ENCODE peak calls at places on chromosomes 11 and 22, in ten cellular contexts. One of them, this sample, is unnamed.

GRCh38 chr11:133940034-133940433 is 16.7 kb downstream of the IGSF9B start:
- DNase-seq in stomach: no peak
- DNase-seq in esophagus muscularis mucosa: no peak
- DNase-seq in tibial artery: no peak
- DNase-seq in transverse colon: no peak
- DNase-seq in left ventricle myocardium inferior: no peak
- DNase-seq in body of pancreas: no peak
- DNase-seq in Karpas-422: no peak
- DNase-seq in A549: no peak
- DNase-seq in CD4-positive, CD25-positive, alpha-beta regulatory T cell: no peak
- DNase-seq in this sample: no peak

GRCh38 chr11:111331711-111332479 is 33.5 kb downstream of the POU2AF3 start:
- DNase-seq in stomach: no peak
- DNase-seq in esophagus muscularis mucosa: no peak
- DNase-seq in tibial artery: no peak
- DNase-seq in transverse colon: no peak
- DNase-seq in left ventricle myocardium inferior: no peak
- DNase-seq in body of pancreas: no peak
- DNase-seq in Karpas-422: no peak
- DNase-seq in A549: no peak
- DNase-seq in CD4-positive, CD25-positive, alpha-beta regulatory T cell: no peak
- DNase-seq in this sample: no peak

GRCh38 chr11:72758304-72758689 is 6.1 kb upstream of the ARAP1 start:
- DNase-seq in stomach: no peak
- DNase-seq in esophagus muscularis mucosa: no peak
- DNase-seq in tibial artery: no peak
- DNase-seq in transverse colon: no peak
- DNase-seq in left ventricle myocardium inferior: no peak
- DNase-seq in body of pancreas: no peak
- DNase-seq in Karpas-422: no peak
- DNase-seq in A549: no peak
- DNase-seq in CD4-positive, CD25-positive, alpha-beta regulatory T cell: no peak
- DNase-seq in this sample: no peak

GRCh38 chr11:73429121-73429740 is 53.0 kb downstream of the RELT start:
- DNase-seq in stomach: no peak
- DNase-seq in esophagus muscularis mucosa: no peak
- DNase-seq in tibial artery: no peak
- DNase-seq in transverse colon: no peak
- DNase-seq in left ventricle myocardium inferior: no peak
- DNase-seq in body of pancreas: no peak
- DNase-seq in Karpas-422: no peak
- DNase-seq in A549: no peak
- DNase-seq in CD4-positive, CD25-positive, alpha-beta regulatory T cell: no peak
- DNase-seq in this sample: no peak

GRCh38 chr11:75190652-75191329 is 39.9 kb downstream of the SLCO2B1 start:
- DNase-seq in stomach: no peak
- DNase-seq in esophagus muscularis mucosa: no peak
- DNase-seq in tibial artery: peak; percentile 5
- DNase-seq in transverse colon: no peak
- DNase-seq in left ventricle myocardium inferior: no peak
- DNase-seq in body of pancreas: no peak
- DNase-seq in Karpas-422: no peak
- DNase-seq in A549: no peak
- DNase-seq in CD4-positive, CD25-positive, alpha-beta regulatory T cell: no peak
- DNase-seq in this sample: no peak

GRCh38 chr22:43428005-43428485 is 16.2 kb downstream of the MPPED1 start:
- DNase-seq in stomach: no peak
- DNase-seq in esophagus muscularis mucosa: no peak
- DNase-seq in tibial artery: no peak
- DNase-seq in transverse colon: no peak
- DNase-seq in left ventricle myocardium inferior: no peak
- DNase-seq in body of pancreas: no peak
- DNase-seq in Karpas-422: no peak
- DNase-seq in A549: no peak
- DNase-seq in CD4-positive, CD25-positive, alpha-beta regulatory T cell: no peak
- DNase-seq in this sample: no peak

GRCh38 chr11:7604331-7604973 is 68.8 kb downstream of the CYB5R2 start:
- DNase-seq in stomach: no peak
- DNase-seq in esophagus muscularis mucosa: no peak
- DNase-seq in tibial artery: no peak
- DNase-seq in transverse colon: peak; percentile 60
- DNase-seq in left ventricle myocardium inferior: no peak
- DNase-seq in body of pancreas: no peak
- DNase-seq in Karpas-422: no peak
- DNase-seq in A549: no peak
- DNase-seq in CD4-positive, CD25-positive, alpha-beta regulatory T cell: no peak
- DNase-seq in this sample: peak; percentile 39

GRCh38 chr11:104098555-104098954 is 62.1 kb downstream of the DDI1 start:
- DNase-seq in stomach: no peak
- DNase-seq in esophagus muscularis mucosa: no peak
- DNase-seq in tibial artery: no peak
- DNase-seq in transverse colon: no peak
- DNase-seq in left ventricle myocardium inferior: no peak
- DNase-seq in body of pancreas: no peak
- DNase-seq in Karpas-422: no peak
- DNase-seq in A549: no peak
- DNase-seq in CD4-positive, CD25-positive, alpha-beta regulatory T cell: no peak
- DNase-seq in this sample: no peak

GRCh38 chr11:85945788-85946187 is 90.6 kb downstream of the CCDC83 start:
- DNase-seq in stomach: no peak
- DNase-seq in esophagus muscularis mucosa: no peak
- DNase-seq in tibial artery: no peak
- DNase-seq in transverse colon: no peak
- DNase-seq in left ventricle myocardium inferior: no peak
- DNase-seq in body of pancreas: no peak
- DNase-seq in Karpas-422: peak; percentile 66
- DNase-seq in A549: no peak
- DNase-seq in CD4-positive, CD25-positive, alpha-beta regulatory T cell: no peak
- DNase-seq in this sample: no peak

GRCh38 chr22:31861226-31861840 is 83.0 kb upstream of the YWHAH start:
- DNase-seq in stomach: no peak
- DNase-seq in esophagus muscularis mucosa: no peak
- DNase-seq in tibial artery: no peak
- DNase-seq in transverse colon: no peak
- DNase-seq in left ventricle myocardium inferior: no peak
- DNase-seq in body of pancreas: no peak
- DNase-seq in Karpas-422: no peak
- DNase-seq in A549: no peak
- DNase-seq in CD4-positive, CD25-positive, alpha-beta regulatory T cell: no peak
- DNase-seq in this sample: no peak

GRCh38 chr22:49305966-49306631 is 521.6 kb downstream of the BRD1 start:
- DNase-seq in stomach: peak; percentile 13
- DNase-seq in esophagus muscularis mucosa: no peak
- DNase-seq in tibial artery: no peak
- DNase-seq in transverse colon: peak; percentile 3
- DNase-seq in left ventricle myocardium inferior: no peak
- DNase-seq in body of pancreas: no peak
- DNase-seq in Karpas-422: no peak
- DNase-seq in A549: no peak
- DNase-seq in CD4-positive, CD25-positive, alpha-beta regulatory T cell: no peak
- DNase-seq in this sample: no peak

GRCh38 chr11:16365456-16366355 is 9.4 kb upstream of the SOX6 start:
- DNase-seq in stomach: no peak
- DNase-seq in esophagus muscularis mucosa: no peak
- DNase-seq in tibial artery: no peak
- DNase-seq in transverse colon: no peak
- DNase-seq in left ventricle myocardium inferior: no peak
- DNase-seq in body of pancreas: no peak
- DNase-seq in Karpas-422: no peak
- DNase-seq in A549: no peak
- DNase-seq in CD4-positive, CD25-positive, alpha-beta regulatory T cell: no peak
- DNase-seq in this sample: no peak

DNA sequence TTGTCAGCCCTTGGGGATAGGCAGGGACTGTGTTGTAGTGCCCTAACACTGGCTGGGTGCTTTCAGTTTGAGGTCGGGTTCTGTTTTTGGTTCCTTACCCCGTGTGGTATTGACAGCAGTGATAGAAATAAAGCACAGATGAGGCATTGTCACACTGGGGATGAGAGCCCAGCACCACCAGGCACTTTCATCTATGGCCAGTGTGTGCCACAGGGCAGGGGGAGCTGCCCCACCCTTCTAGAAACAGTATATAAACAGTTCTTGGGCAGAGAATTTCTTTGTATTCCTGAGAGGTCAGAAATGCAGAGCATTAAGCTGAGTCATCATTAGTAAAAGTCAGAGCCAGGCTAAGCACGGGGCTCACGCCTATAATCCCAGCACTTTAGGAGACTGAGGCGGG is 23.1 kb upstream of the CDC42EP2 start:
- DNase-seq in stomach: no peak
- DNase-seq in esophagus muscularis mucosa: no peak
- DNase-seq in tibial artery: no peak
- DNase-seq in transverse colon: no peak
- DNase-seq in left ventricle myocardium inferior: no peak
- DNase-seq in body of pancreas: no peak
- DNase-seq in Karpas-422: no peak
- DNase-seq in A549: no peak
- DNase-seq in CD4-positive, CD25-positive, alpha-beta regulatory T cell: no peak
- DNase-seq in this sample: no peak
- H3K4me1 ChIP-seq in stomach: peaks cover 75% of the 10 kb centered on the region
- H3K4me1 ChIP-seq in esophagus muscularis mucosa: peaks cover 84% of the 10 kb centered on the region
- H3K4me1 ChIP-seq in tibial artery: peaks cover 17% of the 10 kb centered on the region
- H3K4me1 ChIP-seq in transverse colon: peaks cover 38% of the 10 kb centered on the region
- H3K4me1 ChIP-seq in left ventricle myocardium inferior: peaks cover 79% of the 10 kb centered on the region
- H3K4me1 ChIP-seq in body of pancreas: peaks cover 28% of the 10 kb centered on the region
- H3K4me1 ChIP-seq in Karpas-422: no peaks in the 10 kb centered on the region
- H3K4me1 ChIP-seq in A549: peaks cover 47% of the 10 kb centered on the region
- H3K4me1 ChIP-seq in CD4-positive, CD25-positive, alpha-beta regulatory T cell: no peaks in the 10 kb centered on the region
- H3K4me1 ChIP-seq in this sample: no peaks in the 10 kb centered on the region

GRCh38 chr11:20551096-20551495 is 48.3 kb upstream of the SLC6A5 start:
- DNase-seq in stomach: no peak
- DNase-seq in esophagus muscularis mucosa: peak; percentile 74
- DNase-seq in tibial artery: no peak
- DNase-seq in transverse colon: no peak
- DNase-seq in left ventricle myocardium inferior: no peak
- DNase-seq in body of pancreas: no peak
- DNase-seq in Karpas-422: no peak
- DNase-seq in A549: no peak
- DNase-seq in CD4-positive, CD25-positive, alpha-beta regulatory T cell: no peak
- DNase-seq in this sample: no peak
- H3K4me3 ChIP-seq in stomach: no peak overlapping the region
- H3K4me3 ChIP-seq in esophagus muscularis mucosa: no peak overlapping the region
- H3K4me3 ChIP-seq in tibial artery: no peak overlapping the region
- H3K4me3 ChIP-seq in transverse colon: no peak overlapping the region
- H3K4me3 ChIP-seq in left ventricle myocardium inferior: no peak overlapping the region
- H3K4me3 ChIP-seq in body of pancreas: no peak overlapping the region
- H3K4me3 ChIP-seq in Karpas-422: no peak overlapping the region
- H3K4me3 ChIP-seq in A549: no peak overlapping the region
- H3K4me3 ChIP-seq in CD4-positive, CD25-positive, alpha-beta regulatory T cell: no peak overlapping the region
- H3K4me3 ChIP-seq in this sample: no peak overlapping the region

GRCh38 chr22:23243859-23244689 is 63.8 kb downstream of the BCR start:
- DNase-seq in stomach: no peak
- DNase-seq in esophagus muscularis mucosa: no peak
- DNase-seq in tibial artery: no peak
- DNase-seq in transverse colon: no peak
- DNase-seq in left ventricle myocardium inferior: no peak
- DNase-seq in body of pancreas: no peak
- DNase-seq in Karpas-422: no peak
- DNase-seq in A549: no peak
- DNase-seq in CD4-positive, CD25-positive, alpha-beta regulatory T cell: no peak
- DNase-seq in this sample: no peak
- H3K4me1 ChIP-seq in stomach: peaks cover 79% of the 10 kb centered on the region
- H3K4me1 ChIP-seq in esophagus muscularis mucosa: peaks cover 18% of the 10 kb centered on the region
- H3K4me1 ChIP-seq in tibial artery: peaks cover 88% of the 10 kb centered on the region
- H3K4me1 ChIP-seq in transverse colon: no peaks in the 10 kb centered on the region
- H3K4me1 ChIP-seq in left ventricle myocardium inferior: peaks cover 17% of the 10 kb centered on the region
- H3K4me1 ChIP-seq in body of pancreas: peaks cover 23% of the 10 kb centered on the region
- H3K4me1 ChIP-seq in Karpas-422: peaks cover 82% of the 10 kb centered on the region
- H3K4me1 ChIP-seq in A549: no peaks in the 10 kb centered on the region
- H3K4me1 ChIP-seq in CD4-positive, CD25-positive, alpha-beta regulatory T cell: peaks cover 48% of the 10 kb centered on the region
- H3K4me1 ChIP-seq in this sample: peaks cover 3% of the 10 kb centered on the region

GRCh38 chr11:123559418-123559817 is 95.0 kb downstream of the SCN3B start:
- DNase-seq in stomach: no peak
- DNase-seq in esophagus muscularis mucosa: no peak
- DNase-seq in tibial artery: no peak
- DNase-seq in transverse colon: no peak
- DNase-seq in left ventricle myocardium inferior: no peak
- DNase-seq in body of pancreas: no peak
- DNase-seq in Karpas-422: peak; percentile 56
- DNase-seq in A549: no peak
- DNase-seq in CD4-positive, CD25-positive, alpha-beta regulatory T cell: no peak
- DNase-seq in this sample: no peak
- H3K4me3 ChIP-seq in stomach: peak overlapping the region; percentile 36
- H3K4me3 ChIP-seq in esophagus muscularis mucosa: peak overlapping the region; percentile 50
- H3K4me3 ChIP-seq in tibial artery: peak overlapping the region; percentile 40
- H3K4me3 ChIP-seq in transverse colon: peak overlapping the region; percentile 43
- H3K4me3 ChIP-seq in left ventricle myocardium inferior: peak overlapping the region; percentile 55
- H3K4me3 ChIP-seq in body of pancreas: no peak overlapping the region
- H3K4me3 ChIP-seq in Karpas-422: peak overlapping the region; percentile 64
- H3K4me3 ChIP-seq in A549: no peak overlapping the region
- H3K4me3 ChIP-seq in CD4-positive, CD25-positive, alpha-beta regulatory T cell: no peak overlapping the region
- H3K4me3 ChIP-seq in this sample: no peak overlapping the region

GRCh38 chr11:94734563-94735275 is 33.4 kb upstream of the AMOTL1 start:
- DNase-seq in stomach: no peak
- DNase-seq in esophagus muscularis mucosa: peak; percentile 88
- DNase-seq in tibial artery: no peak
- DNase-seq in transverse colon: no peak
- DNase-seq in left ventricle myocardium inferior: no peak
- DNase-seq in body of pancreas: no peak
- DNase-seq in Karpas-422: no peak
- DNase-seq in A549: no peak
- DNase-seq in CD4-positive, CD25-positive, alpha-beta regulatory T cell: no peak
- DNase-seq in this sample: no peak
- H3K4me1 ChIP-seq in stomach: peaks cover 20% of the 10 kb centered on the region
- H3K4me1 ChIP-seq in esophagus muscularis mucosa: peaks cover 61% of the 10 kb centered on the region
- H3K4me1 ChIP-seq in tibial artery: peaks cover 10% of the 10 kb centered on the region
- H3K4me1 ChIP-seq in transverse colon: no peaks in the 10 kb centered on the region
- H3K4me1 ChIP-seq in left ventricle myocardium inferior: peaks cover 58% of the 10 kb centered on the region
- H3K4me1 ChIP-seq in body of pancreas: peaks cover 26% of the 10 kb centered on the region
- H3K4me1 ChIP-seq in Karpas-422: no peaks in the 10 kb centered on the region
- H3K4me1 ChIP-seq in A549: peaks cover 83% of the 10 kb centered on the region
- H3K4me1 ChIP-seq in CD4-positive, CD25-positive, alpha-beta regulatory T cell: no peaks in the 10 kb centered on the region
- H3K4me1 ChIP-seq in this sample: no peaks in the 10 kb centered on the region